ENCODE peak calls at places on chromosomes 16 and 17, in five cellular contexts. W is head of caudate nucleus, H is WTC11, R is SK-MEL-5, L is activated gamma-delta T cell treated with Interleukin-2 at 50 U/mL for 16 hours. P is an unnamed sample.

GRCh38 chr17:81734405-81735055 is 22.4 kb downstream of the SLC25A10 start:
- DNase-seq in W (no peak), H (no peak), R (no peak), L (no peak), P (no peak)

GRCh38 chr17:35243459-35244204 is 760 bp downstream of the SLFN5 start:
- DNase-seq in W (no peak), H (peak; percentile 27), R (peak; percentile 47), L (peak; percentile 55), P (peak; percentile 40)

GRCh38 chr16:77841275-77841640 is 52.9 kb downstream of the VAT1L start:
- DNase-seq in W (no peak), H (no peak), R (no peak), L (no peak), P (no peak)

GRCh38 chr16:78211951-78212350 is 112.5 kb downstream of the WWOX start:
- DNase-seq in W (no peak), H (peak; percentile 30), R (no peak), L (no peak), P (no peak)

GRCh38 chr17:68595496-68595895 is 5.7 kb downstream of the FAM20A start:
- DNase-seq in W (no peak), H (no peak), R (no peak), L (no peak), P (no peak)

GRCh38 chr16:58488531-58488930 is 11.4 kb upstream of the NDRG4 start:
- DNase-seq in W (no peak), H (no peak), R (no peak), L (no peak), P (no peak)

GRCh38 chr17:77281024-77281903 is 140.5 kb downstream of the SEC14L1 start:
- DNase-seq in W (peak; percentile 45), H (peak; percentile 69), R (no peak), L (peak; percentile 54), P (peak; percentile 79)

GRCh38 chr16:69118468-69118867 is 13.0 kb downstream of the HAS3 start:
- DNase-seq in W (no peak), H (no peak), R (no peak), L (no peak), P (no peak)

GRCh38 chr17:45740553-45741330 is 43.4 kb upstream of the CRHR1 start:
- DNase-seq in W (peak; percentile 10), H (peak; percentile 84), R (peak; percentile 81), L (no peak), P (peak; percentile 99)

GRCh38 chr17:40602445-40603443 is 37.5 kb upstream of the CCR7 start:
- DNase-seq in W (no peak), H (no peak), R (no peak), L (peak; percentile 54), P (no peak)

GRCh38 chr17:46166692-46167249 is 26.5 kb downstream of the KANSL1 start:
- DNase-seq in W (no peak), H (no peak), R (no peak), L (no peak), P (no peak)

GRCh38 chr16:14501331-14502255 is 128.5 kb downstream of the PARN start:
- DNase-seq in W (peak; percentile 76), H (peak; percentile 63), R (peak; percentile 89), L (no peak), P (peak; percentile 69)

GRCh38 chr17:72502111-72502939 is 381.5 kb downstream of the SOX9 start:
- DNase-seq in W (no peak), H (no peak), R (no peak), L (no peak), P (no peak)

GRCh38 chr16:80606221-80606766 is 65.5 kb downstream of the DYNLRB2 start:
- DNase-seq in W (no peak), H (no peak), R (no peak), L (no peak), P (no peak)

GRCh38 chr17:67491009-67491677 is 114.1 kb downstream of the PITPNC1 start:
- DNase-seq in W (peak; percentile 74), H (peak; percentile 47), R (peak; percentile 57), L (no peak), P (peak; percentile 32)

GRCh38 chr17:10082795-10083194 is 115.6 kb downstream of the GAS7 start:
- DNase-seq in W (no peak), H (no peak), R (no peak), L (no peak), P (no peak)

GRCh38 chr17:42018339-42018738 is 1.1 kb upstream of the DNAJC7 start:
- DNase-seq in W (no peak), H (no peak), R (no peak), L (no peak), P (peak; percentile 25)

GRCh38 chr16:66025751-66026150 is 340.7 kb upstream of the CDH5 start:
- DNase-seq in W (no peak), H (no peak), R (no peak), L (no peak), P (no peak)

GRCh38 chr16:68187505-68187904 is 48.4 kb downstream of the ESRP2 start:
- DNase-seq in W (no peak), H (no peak), R (no peak), L (no peak), P (no peak)

GRCh38 chr17:79005063-79005861 is 4.3 kb downstream of the CANT1 start:
- DNase-seq in W (no peak), H (no peak), R (no peak), L (no peak), P (peak; percentile 96)

GRCh38 chr17:78605886-78606285 is 28.7 kb upstream of the DNAH17 start:
- DNase-seq in W (no peak), H (no peak), R (no peak), L (no peak), P (no peak)

GRCh38 chr16:4790871-4791270 is 2.7 kb upstream of the SEPTIN12 start:
- DNase-seq in W (no peak), H (no peak), R (no peak), L (no peak), P (no peak)

GRCh38 chr17:74369221-74369620 is 1.9 kb downstream of the GPR142 start:
- DNase-seq in W (no peak), H (peak; percentile 56), R (peak; percentile 38), L (peak; percentile 66), P (no peak)

GRCh38 chr16:89320717-89321501 is 103.4 kb downstream of the ZNF778 start:
- DNase-seq in W (peak; percentile 71), H (peak; percentile 74), R (no peak), L (no peak), P (peak; percentile 89)

GRCh38 chr16:64695684-64696083 is 426.2 kb downstream of the CDH11 start:
- DNase-seq in W (no peak), H (no peak), R (no peak), L (no peak), P (no peak)

GRCh38 chr17:47882695-47883588 is 13.1 kb upstream of the SP2 start:
- DNase-seq in W (no peak), H (no peak), R (no peak), L (no peak), P (no peak)

GRCh38 chr16:48244863-48245195 is 729 bp downstream of the LONP2 start:
- DNase-seq in W (no peak), H (no peak), R (no peak), L (no peak), P (no peak)

GRCh38 chr17:43860077-43860725 is 13.2 kb downstream of the CD300LG start:
- DNase-seq in W (no peak), H (no peak), R (no peak), L (no peak), P (no peak)

GRCh38 chr16:4298761-4299522 is 16.9 kb upstream of the GLIS2 start:
- DNase-seq in W (no peak), H (peak; percentile 76), R (no peak), L (no peak), P (no peak)

GRCh38 chr17:50423553-50424159 is 2.4 kb upstream of the ACSF2 start:
- DNase-seq in W (no peak), H (no peak), R (peak; percentile 61), L (no peak), P (no peak)

GRCh38 chr17:59464246-59464645 is 101.2 kb upstream of the DHX40 start:
- DNase-seq in W (no peak), H (no peak), R (no peak), L (no peak), P (no peak)

GRCh38 chr17:48578616-48579560 is 738 bp upstream of the HOXB4 start:
- DNase-seq in W (no peak), H (no peak), R (no peak), L (no peak), P (no peak)

P was measured in G401.